ENCODE peak calls at places on chromosome 22, in six cellular contexts. D is nephron progenitor cell; Q is mesenchymal stem cell; R is EH; T is activated CD4-positive, alpha-beta T cell treated with anti-CD3 and anti-CD28 coated beads, Interleukin-2, amount 10 ng/mL, durations not matched to agents 7 days and 5 days; E is AG04449. S is an unnamed sample.

GRCh38 chr22:30250039-30250565 is 3.5 kb upstream of the LIF start:
- DNase-seq in D (no peak), Q (no peak), R (no peak), T (no peak), E (no peak), S (no peak)

GRCh38 chr22:26835929-26836528 is 178.6 kb downstream of the MIAT start:
- DNase-seq in D (peak; percentile 64), Q (peak; percentile 34), R (peak; percentile 52), T (peak; percentile 68), E (no peak), S (peak; percentile 64)

GRCh38 chr22:33110562-33111163 is 52.5 kb upstream of the SYN3 start:
- DNase-seq in D (no peak), Q (no peak), R (no peak), T (no peak), E (no peak), S (no peak)

GRCh38 chr22:41929158-41929896 is 2.7 kb upstream of the TNFRSF13C start:
- DNase-seq in D (no peak), Q (no peak), R (no peak), T (no peak), E (no peak), S (no peak)

GRCh38 chr22:29737251-29738117 is 17.7 kb downstream of the CABP7 start:
- DNase-seq in D (no peak), Q (no peak), R (no peak), T (no peak), E (no peak), S (no peak)

GRCh38 chr22:48406161-48406560 is 1421.5 kb downstream of the BRD1 start:
- DNase-seq in D (no peak), Q (no peak), R (no peak), T (no peak), E (no peak), S (no peak)

GRCh38 chr22:49170053-49170452 is 657.6 kb downstream of the BRD1 start:
- DNase-seq in D (no peak), Q (no peak), R (no peak), T (no peak), E (no peak), S (peak; percentile 62)

GRCh38 chr22:24772493-24773220 is 1.9 kb downstream of the PIWIL3 start:
- DNase-seq in D (peak; percentile 14), Q (peak; percentile 74), R (peak; percentile 44), T (no peak), E (no peak), S (peak; percentile 67)